ENCODE peak calls at places on chromosomes 12 and 14, in ten cellular contexts. R is cardiac muscle cell, E is lower lobe of right lung, N is fibroblast of lung, X is WERI-Rb-1, V is transverse colon, A is lung, C is tibial artery, L is OCI-LY7, B is endothelial cell of umbilical vein. P is an unnamed sample.
A peak's percentile ranks its signal among the peaks of the same experiment; 100 is the strongest.

GRCh38 chr14:67510121-67510520 is 21.6 kb upstream of the TMEM229B start:
- DNase-seq in R (peak; percentile 38), N (peak; percentile 7), X (no peak), C (no peak), B (no peak), E (no peak), V (no peak), L (no peak), A (no peak), P (no peak)

GRCh38 chr12:106831699-106832098 is 57.2 kb downstream of the RIC8B start:
- DNase-seq in C (no peak), B (no peak), V (no peak), A (no peak), R (no peak), X (no peak), E (no peak), N (no peak), L (no peak), P (no peak)

GRCh38 chr12:116354950-116355779 is 77.7 kb upstream of the MED13L start:
- DNase-seq in B (no peak), E (no peak), A (no peak), X (no peak), C (no peak), N (no peak), V (no peak), L (no peak), R (no peak), P (no peak)

GRCh38 chr12:101945361-101946232 is 68.2 kb downstream of the DRAM1 start:
- DNase-seq in B (no peak), X (no peak), C (no peak), R (peak; percentile 43), V (peak; percentile 13), L (no peak), E (no peak), N (no peak), A (no peak), P (no peak)

GRCh38 chr14:32404784-32405573 is 75.9 kb downstream of the AKAP6 start:
- DNase-seq in L (no peak), E (no peak), R (peak; percentile 12), X (peak; percentile 73), A (no peak), C (no peak), V (no peak), B (no peak), N (no peak), P (no peak)

GRCh38 chr14:59018978-59019377 is 169.5 kb upstream of the DAAM1 start:
- DNase-seq in E (no peak), X (peak; percentile 16), L (no peak), C (no peak), A (no peak), B (no peak), R (peak; percentile 25), N (no peak), V (no peak), P (no peak)

GRCh38 chr12:39329015-39329414 is 113.9 kb downstream of the KIF21A start:
- DNase-seq in R (peak; percentile 13), X (no peak), E (no peak), C (no peak), L (no peak), B (no peak), N (peak; percentile 13), V (no peak), A (no peak), P (no peak)

GRCh38 chr14:50452979-50453705 is 56.5 kb upstream of the CDKL1 start:
- DNase-seq in L (no peak), A (no peak), R (peak; percentile 86), E (no peak), N (peak; percentile 87), V (no peak), B (no peak), X (no peak), C (no peak), P (no peak)

GRCh38 chr12:6080149-6081045 is 44.1 kb downstream of the VWF start:
- DNase-seq in B (no peak), L (no peak), A (no peak), X (no peak), E (no peak), R (no peak), V (no peak), C (no peak), N (no peak), P (no peak)

GRCh38 chr14:67806228-67806627 is 10.2 kb downstream of the ZFYVE26 start:
- DNase-seq in E (no peak), N (peak; percentile 37), L (no peak), A (no peak), B (no peak), C (no peak), V (no peak), X (no peak), R (no peak), P (no peak)

GRCh38 chr12:103373088-103373523 is 122.7 kb downstream of the C12orf42 start:
- DNase-seq in R (no peak), C (no peak), B (no peak), V (no peak), N (no peak), L (no peak), E (peak; percentile 49), X (no peak), A (peak; percentile 29), P (no peak)

GRCh38 chr12:56581418-56582145 is 48.5 kb downstream of the BAZ2A start:
- DNase-seq in C (no peak), V (no peak), B (peak; percentile 82), L (no peak), R (no peak), N (peak; percentile 78), A (no peak), X (no peak), E (no peak), P (no peak)

GRCh38 chr14:100842799-100843198 is 16.9 kb downstream of the MEG3 start:
- DNase-seq in N (peak; percentile 97), V (no peak), B (no peak), C (no peak), A (no peak), X (no peak), L (no peak), R (peak; percentile 75), E (peak; percentile 10), P (peak; percentile 45)

GRCh38 chr12:851913-852312 is 97.6 kb downstream of the RAD52 start:
- DNase-seq in R (peak; percentile 80), X (no peak), V (no peak), B (peak; percentile 76), E (no peak), A (no peak), C (no peak), N (peak; percentile 79), L (no peak), P (no peak)

GRCh38 chr12:57996520-57996919 is 55.2 kb downstream of the ATP23 start:
- DNase-seq in C (no peak), N (no peak), E (no peak), A (no peak), X (no peak), V (no peak), B (no peak), R (no peak), L (no peak), P (no peak)
- H3K9me3 ChIP-seq in C (peaks cover 3% of the 10 kb centered on the region), N (no peaks in the 10 kb centered on the region), E (peaks cover 26% of the 10 kb centered on the region), A (peaks cover 5% of the 10 kb centered on the region), X (peaks cover 19% of the 10 kb centered on the region), V (peaks cover 36% of the 10 kb centered on the region), B (no peaks in the 10 kb centered on the region), R (no peaks in the 10 kb centered on the region), L (no peaks in the 10 kb centered on the region), P (no peaks in the 10 kb centered on the region)

DNA sequence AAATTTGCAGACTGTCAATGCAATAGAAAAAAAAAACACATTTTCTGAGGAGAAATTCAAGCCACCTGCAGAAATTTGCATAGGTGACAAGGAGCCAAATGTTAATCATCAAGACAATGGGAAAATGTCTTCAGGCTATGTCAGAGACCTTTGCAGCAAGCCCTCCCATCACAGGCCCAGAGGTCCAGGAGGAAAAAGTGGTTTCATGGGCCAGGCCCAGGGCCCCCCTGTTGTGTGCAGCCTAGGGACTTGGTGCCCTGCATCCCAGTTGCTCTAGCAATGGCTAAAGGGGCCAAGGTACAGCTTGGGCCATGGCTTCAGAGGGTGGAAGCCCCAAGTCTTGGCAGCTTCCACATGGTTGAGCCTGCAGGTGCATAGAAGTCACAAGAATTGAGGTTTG is 60.6 kb downstream of the TC2N start:
- DNase-seq in X (no peak), L (no peak), N (no peak), V (no peak), C (no peak), A (no peak), R (no peak), B (no peak), E (no peak), P (no peak)
- H3K9me3 ChIP-seq in X (no peaks in the 10 kb centered on the region), L (peaks cover 8% of the 10 kb centered on the region), N (no peaks in the 10 kb centered on the region), V (peaks cover 15% of the 10 kb centered on the region), C (no peaks in the 10 kb centered on the region), A (peaks cover 5% of the 10 kb centered on the region), R (no peaks in the 10 kb centered on the region), B (no peaks in the 10 kb centered on the region), E (peaks cover 18% of the 10 kb centered on the region), P (peaks cover 12% of the 10 kb centered on the region)

DNA sequence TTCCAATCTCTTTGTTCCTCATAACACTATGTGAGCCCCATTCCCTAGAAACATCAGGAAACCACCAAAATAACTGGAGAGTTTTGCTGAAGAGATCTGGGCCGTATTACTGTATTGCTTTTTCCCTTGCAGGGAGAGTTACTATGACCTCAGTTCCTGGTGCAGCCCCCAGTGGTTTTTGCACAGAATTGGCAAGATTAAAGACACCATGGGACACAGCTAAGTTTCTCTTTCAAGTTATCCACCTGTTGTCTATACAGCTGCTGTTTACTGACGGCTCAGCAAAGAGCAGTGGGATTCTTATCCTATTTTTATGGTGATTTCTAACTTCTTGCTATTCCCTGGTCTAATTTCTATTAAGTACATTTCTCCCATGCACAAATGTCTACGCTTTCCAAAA is 77.1 kb upstream of the SLC35F4 start:
- DNase-seq in L (no peak), R (no peak), A (no peak), E (no peak), X (no peak), N (no peak), B (no peak), V (no peak), C (no peak), P (no peak)
- H3K9me3 ChIP-seq in L (no peaks in the 10 kb centered on the region), R (no peaks in the 10 kb centered on the region), A (no peaks in the 10 kb centered on the region), E (no peaks in the 10 kb centered on the region), X (no peaks in the 10 kb centered on the region), N (no peaks in the 10 kb centered on the region), B (no peaks in the 10 kb centered on the region), V (no peaks in the 10 kb centered on the region), C (no peaks in the 10 kb centered on the region), P (peaks cover 3% of the 10 kb centered on the region)

DNA sequence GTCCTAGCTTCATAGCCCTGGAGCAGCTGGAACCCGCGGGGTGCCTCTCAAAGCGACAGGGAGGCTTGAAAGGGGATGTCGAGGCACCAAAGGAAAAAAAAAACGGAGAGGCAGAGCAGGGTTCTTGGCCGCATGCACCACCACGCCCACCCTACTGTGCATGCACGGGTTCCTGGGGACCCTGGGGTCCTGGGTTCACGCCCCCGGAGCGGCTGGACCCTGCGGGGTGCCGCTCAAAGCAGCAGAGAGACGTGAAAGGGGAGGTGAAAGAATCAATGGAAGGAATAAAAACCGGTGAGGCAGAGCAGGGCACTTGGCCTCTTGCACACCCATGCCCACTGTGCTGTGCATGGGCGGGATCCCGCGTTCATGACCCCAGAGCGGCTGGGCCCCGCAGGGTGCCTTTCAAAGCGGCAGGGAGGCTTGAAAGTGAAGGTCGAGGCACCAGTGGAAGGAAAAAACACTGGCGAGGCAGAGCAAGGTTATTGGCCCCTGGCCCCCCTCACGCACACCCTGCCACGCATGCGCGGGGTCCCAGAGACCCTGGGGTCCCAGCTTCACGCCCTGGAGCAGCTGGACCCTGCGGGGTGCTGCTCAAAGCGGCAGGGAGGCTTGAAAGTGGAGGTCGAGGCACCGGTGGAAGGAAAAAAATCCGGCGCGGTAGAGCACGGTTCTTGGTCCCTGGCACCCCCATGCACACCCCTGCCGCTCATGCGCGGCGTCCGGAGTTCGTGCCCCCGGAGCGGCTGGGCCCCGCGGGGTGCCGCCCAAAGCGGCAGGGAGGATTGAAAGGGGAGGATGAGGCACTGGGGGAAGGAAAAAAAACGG is 318.5 kb downstream of the ALG10 start:
- DNase-seq in E (no peak), B (no peak), L (no peak), C (no peak), X (no peak), N (no peak), R (no peak), A (no peak), V (no peak), P (no peak)
- H3K9me3 ChIP-seq in E (peaks cover 12% of the 10 kb centered on the region), B (peaks cover 3% of the 10 kb centered on the region), L (no peaks in the 10 kb centered on the region), C (no peaks in the 10 kb centered on the region), X (no peaks in the 10 kb centered on the region), N (no peaks in the 10 kb centered on the region), R (no peaks in the 10 kb centered on the region), A (no peaks in the 10 kb centered on the region), V (peaks cover 30% of the 10 kb centered on the region), P (no peaks in the 10 kb centered on the region)

P was measured in kidney.